ENCODE peak calls at places on chromosomes 11 and 22, in seven cellular contexts. X is nucleus accumbens; O is HFF-Myc; C is NCI-H1436; K is mesenchymal stem cell; Y is stimulated activated CD4-positive, alpha-beta T cell treated with anti-CD3 and anti-CD28 coated beads, Interleukin-4, amount 100 ng/mL, for 48 hours; M is nephron progenitor cell. L is an unnamed sample.

GRCh38 chr11:2562181-2562581 is 117.4 kb downstream of the KCNQ1 start:
- DNase-seq in Y (no peak), K (no peak), O (no peak), M (no peak), C (no peak), X (peak; percentile 94), L (no peak)

GRCh38 chr11:70142171-70142875 is 60.8 kb upstream of the FADD start:
- DNase-seq in C (peak; percentile 36), Y (no peak), K (no peak), O (no peak), X (no peak), M (no peak), L (no peak)

GRCh38 chr11:10818594-10818993 is 9.9 kb upstream of the EIF4G2 start:
- DNase-seq in M (no peak), O (peak; percentile 58), K (peak; percentile 87), C (no peak), X (no peak), Y (no peak), L (no peak)

GRCh38 chr22:37726240-37726887 is 29.5 kb downstream of the TRIOBP start:
- DNase-seq in Y (no peak), O (no peak), X (no peak), K (peak; percentile 43), M (no peak), C (no peak), L (peak; percentile 53)

GRCh38 chr11:132158696-132159095 is 788.3 kb downstream of the NTM start:
- DNase-seq in M (no peak), K (peak; percentile 20), Y (no peak), C (no peak), X (no peak), O (no peak), L (no peak)

GRCh38 chr11:69654001-69654659 is 13.2 kb downstream of the CCND1 start:
- DNase-seq in K (no peak), M (no peak), Y (no peak), O (no peak), C (no peak), X (no peak), L (no peak)

GRCh38 chr11:102115557-102115956 is 5.3 kb downstream of the YAP1 start:
- DNase-seq in X (no peak), M (no peak), C (no peak), K (peak; percentile 69), Y (no peak), O (no peak), L (no peak)

GRCh38 chr22:22167791-22168189 is 76.8 kb upstream of the VPREB1 start:
- DNase-seq in C (no peak), O (no peak), Y (no peak), K (no peak), M (no peak), X (no peak), L (no peak)

GRCh38 chr22:23522642-23523251 is 57.3 kb downstream of the IGLL1 start:
- DNase-seq in M (peak; percentile 62), K (peak; percentile 79), X (no peak), C (peak; percentile 43), O (no peak), Y (no peak), L (no peak)

GRCh38 chr11:122668562-122669090 is 13.1 kb downstream of the UBASH3B start:
- DNase-seq in K (peak; percentile 96), X (no peak), O (peak; percentile 38), M (no peak), Y (no peak), C (no peak), L (no peak)

GRCh38 chr22:28506207-28506606 is 173.4 kb downstream of the TTC28 start:
- DNase-seq in O (no peak), K (no peak), Y (no peak), C (no peak), X (no peak), M (peak; percentile 13), L (no peak)

GRCh38 chr11:87422566-87422965 is 384.8 kb downstream of the TMEM135 start:
- DNase-seq in X (no peak), K (no peak), C (no peak), M (no peak), O (no peak), Y (no peak), L (no peak)

GRCh38 chr22:37749831-37750595 is 53.2 kb downstream of the TRIOBP start:
- DNase-seq in X (no peak), K (peak; percentile 83), M (no peak), Y (no peak), C (no peak), O (no peak), L (no peak)

GRCh38 chr11:46385169-46386004 is 3.9 kb downstream of the MDK start:
- DNase-seq in Y (no peak), O (no peak), C (no peak), M (no peak), X (no peak), K (no peak), L (no peak)

GRCh38 chr11:119445850-119446249 is 22.9 kb upstream of the THY1 start:
- DNase-seq in Y (no peak), O (no peak), X (no peak), K (no peak), M (no peak), C (no peak), L (no peak)

GRCh38 chr11:47861762-47862161 is 13.6 kb upstream of the NUP160 start:
- DNase-seq in O (no peak), C (no peak), M (no peak), Y (no peak), K (peak; percentile 80), X (no peak), L (no peak)

GRCh38 chr11:120302001-120302805 is 22.9 kb upstream of the TLCD5 start:
- DNase-seq in K (no peak), O (no peak), C (no peak), Y (no peak), X (no peak), M (no peak), L (no peak)

GRCh38 chr11:65053826-65054503 is 4.4 kb downstream of the NAALADL1 start:
- DNase-seq in X (no peak), O (no peak), Y (no peak), M (no peak), C (no peak), K (no peak), L (no peak)

GRCh38 chr11:56714206-56714605 is 15.3 kb downstream of the OR9G1 start:
- DNase-seq in X (no peak), M (no peak), C (no peak), Y (no peak), O (no peak), K (no peak), L (no peak)

GRCh38 chr22:32518351-32518750 is 43.7 kb downstream of the FBXO7 start:
- DNase-seq in C (no peak), X (no peak), O (no peak), K (no peak), M (no peak), Y (no peak), L (no peak)

GRCh38 chr11:113730887-113731726 is 25.0 kb upstream of the TMPRSS5 start:
- DNase-seq in C (no peak), X (peak; percentile 38), M (peak; percentile 40), O (peak; percentile 21), Y (no peak), K (peak; percentile 52), L (no peak)

GRCh38 chr22:29617922-29618629 is 14.6 kb downstream of the NF2 start:
- DNase-seq in C (no peak), X (no peak), M (no peak), K (peak; percentile 54), Y (no peak), O (no peak), L (no peak)

GRCh38 chr22:38272373-38273134 is at the start of gene TMEM184B:
- DNase-seq in M (peak; percentile 85), K (peak; percentile 66), Y (peak; percentile 74), C (peak; percentile 62), X (peak; percentile 65), O (no peak), L (peak; percentile 98)

GRCh38 chr22:49354516-49355205 is 473.0 kb downstream of the BRD1 start:
- DNase-seq in O (no peak), X (no peak), Y (no peak), K (no peak), C (no peak), M (no peak), L (no peak)

L was measured in GM12891.